ENCODE peak calls at places on chromosome 4, in four cellular contexts. R, N, F and X are unnamed samples.

GRCh38 chr4:153393397-153393796 is 48.9 kb downstream of the MND1 start:
- DNase-seq in R (no peak), N (no peak), F (no peak), X (no peak)

GRCh38 chr4:5784960-5785611 is 74.1 kb downstream of the EVC start:
- DNase-seq in R (no peak), N (no peak), F (no peak), X (no peak)

GRCh38 chr4:101081695-101082369 is 265.5 kb downstream of the PPP3CA start:
- DNase-seq in R (no peak), N (no peak), F (no peak), X (no peak)

GRCh38 chr4:141646969-141647368 is 10.6 kb downstream of the IL15 start:
- DNase-seq in R (no peak), N (no peak), F (no peak), X (no peak)

GRCh38 chr4:80154547-80154933 is 42.8 kb upstream of the PRDM8 start:
- DNase-seq in R (no peak), N (no peak), F (no peak), X (peak; percentile 46)

GRCh38 chr4:158121203-158121586 is 51.6 kb downstream of the GASK1B start:
- DNase-seq in R (no peak), N (peak; percentile 27), F (no peak), X (no peak)

GRCh38 chr4:7699040-7699439 is 240.6 kb downstream of the AFAP1 start:
- DNase-seq in R (no peak), N (no peak), F (no peak), X (peak; percentile 54)

GRCh38 chr4:108172780-108173598 is 4.3 kb upstream of the LEF1 start:
- DNase-seq in R (no peak), N (peak; percentile 41), F (no peak), X (peak; percentile 83)

GRCh38 chr4:6460876-6461275 is 11.5 kb downstream of the PPP2R2C start:
- DNase-seq in R (no peak), N (no peak), F (no peak), X (no peak)

GRCh38 chr4:55879224-55879623 is 25.8 kb downstream of the EXOC1 start:
- DNase-seq in R (no peak), N (no peak), F (no peak), X (no peak)

GRCh38 chr4:189202869-189203271 is 737.8 kb upstream of the FRG1 start:
- DNase-seq in R (no peak), N (no peak), F (no peak), X (no peak)

GRCh38 chr4:166274775-166275174 is 401.7 kb downstream of the TLL1 start:
- DNase-seq in R (no peak), N (no peak), F (no peak), X (no peak)
- H2AFZ ChIP-seq in R (no peak overlapping the region), N (no peak overlapping the region), F (peak overlapping the region; percentile 40), X (peak overlapping the region; percentile 67)

GRCh38 chr4:57764840-57765239 is 654.7 kb upstream of the IGFBP7 start:
- DNase-seq in R (no peak), N (no peak), F (no peak), X (no peak)
- TF ChIP-seq TCF12 in R (no peak), N (no peak), F (no peak), X (no peak)

GRCh38 chr4:171007618-171008390 is 805.4 kb upstream of the GALNTL6 start:
- DNase-seq in R (no peak), N (no peak), F (no peak), X (no peak)
- H2AFZ ChIP-seq in R (no peak overlapping the region), N (no peak overlapping the region), F (no peak overlapping the region), X (no peak overlapping the region)

GRCh38 chr4:175246941-175247340 is 328.8 kb downstream of the ADAM29 start:
- DNase-seq in R (no peak), N (no peak), F (no peak), X (no peak)

GRCh38 chr4:175253184-175253902 is 335.2 kb downstream of the ADAM29 start:
- DNase-seq in R (no peak), N (no peak), F (no peak), X (no peak)

DNA sequence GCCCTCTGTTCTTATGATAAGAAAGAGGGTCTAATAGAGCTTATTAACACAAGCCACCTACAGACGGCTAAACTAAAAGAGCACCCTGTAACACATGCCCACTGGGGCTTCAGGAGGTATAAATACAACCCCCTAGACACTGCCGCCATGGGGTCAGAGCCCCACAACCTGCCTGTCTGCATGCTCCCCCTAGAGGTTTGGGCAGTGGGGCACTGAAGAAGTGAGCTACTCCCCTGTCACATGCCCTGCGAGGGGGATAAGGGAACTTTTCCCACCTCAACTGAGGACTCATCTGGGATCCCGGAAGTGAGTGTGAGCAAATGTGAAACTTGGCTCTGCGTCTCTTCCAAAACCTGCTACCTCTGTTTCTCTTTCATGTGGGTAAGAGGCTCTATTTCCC is 334.5 kb downstream of the ADAM29 start:
- DNase-seq in R (no peak), N (no peak), F (no peak), X (no peak)
- TF ChIP-seq TCF12 in R (no peak), N (no peak), F (no peak), X (no peak)

GRCh38 chr4:162162672-162163071 is 1.1 kb downstream of the FSTL5 start:
- DNase-seq in R (no peak), N (no peak), F (no peak), X (no peak)

GRCh38 chr4:162164881-162165528 is 1.2 kb upstream of the FSTL5 start:
- DNase-seq in R (no peak), N (no peak), F (no peak), X (no peak)

GRCh38 chr4:162163892-162164759 is at the start of gene FSTL5:
- DNase-seq in R (no peak), N (peak; percentile 16), F (peak; percentile 94), X (peak; percentile 81)
- H2AFZ ChIP-seq in R (peak within 1 kb of the TSS; percentile 17), N (no peak within 1 kb of the TSS), F (peak within 1 kb of the TSS; percentile 99), X (peak within 1 kb of the TSS; percentile 77)

GRCh38 chr4:167219090-167219489 is 15.2 kb downstream of the SPOCK3 start:
- DNase-seq in R (no peak), N (no peak), F (no peak), X (no peak)
- TF ChIP-seq TCF12 in R (no peak), N (no peak), F (no peak), X (no peak)

DNA sequence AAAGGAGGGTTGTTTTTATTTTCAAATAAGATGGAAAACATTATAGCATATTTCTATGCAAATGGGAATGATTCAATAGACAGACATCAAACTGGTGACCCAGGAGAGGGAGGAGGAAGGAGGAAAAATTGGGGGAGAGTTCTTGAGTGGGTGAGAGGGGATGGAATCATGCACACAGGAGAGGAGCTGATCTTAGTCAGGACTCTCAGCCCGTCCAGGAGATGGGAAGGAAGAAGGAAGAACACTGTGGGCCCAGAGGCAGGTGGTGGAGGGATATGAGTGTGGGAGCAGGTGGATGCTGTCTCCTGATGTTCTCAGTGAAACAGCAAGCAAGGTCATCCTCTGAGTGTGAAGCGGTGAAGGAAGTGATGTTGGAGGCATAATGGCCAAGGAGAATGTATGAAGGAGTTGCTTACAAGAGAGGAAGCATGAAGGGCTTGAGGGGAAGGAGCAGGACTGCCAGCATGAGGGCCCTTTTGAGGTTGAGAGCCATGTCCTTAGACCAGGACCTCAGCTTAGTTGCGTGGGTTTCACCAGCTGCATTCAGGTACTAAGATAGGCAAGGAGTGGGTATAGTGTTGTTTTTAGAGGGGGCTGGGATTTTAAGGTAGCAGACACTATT is 161.7 kb upstream of the NAP1L5 start:
- DNase-seq in R (no peak), N (no peak), F (no peak), X (no peak)
- H2AFZ ChIP-seq in R (no peak overlapping the region), N (no peak overlapping the region), F (no peak overlapping the region), X (no peak overlapping the region)

DNA sequence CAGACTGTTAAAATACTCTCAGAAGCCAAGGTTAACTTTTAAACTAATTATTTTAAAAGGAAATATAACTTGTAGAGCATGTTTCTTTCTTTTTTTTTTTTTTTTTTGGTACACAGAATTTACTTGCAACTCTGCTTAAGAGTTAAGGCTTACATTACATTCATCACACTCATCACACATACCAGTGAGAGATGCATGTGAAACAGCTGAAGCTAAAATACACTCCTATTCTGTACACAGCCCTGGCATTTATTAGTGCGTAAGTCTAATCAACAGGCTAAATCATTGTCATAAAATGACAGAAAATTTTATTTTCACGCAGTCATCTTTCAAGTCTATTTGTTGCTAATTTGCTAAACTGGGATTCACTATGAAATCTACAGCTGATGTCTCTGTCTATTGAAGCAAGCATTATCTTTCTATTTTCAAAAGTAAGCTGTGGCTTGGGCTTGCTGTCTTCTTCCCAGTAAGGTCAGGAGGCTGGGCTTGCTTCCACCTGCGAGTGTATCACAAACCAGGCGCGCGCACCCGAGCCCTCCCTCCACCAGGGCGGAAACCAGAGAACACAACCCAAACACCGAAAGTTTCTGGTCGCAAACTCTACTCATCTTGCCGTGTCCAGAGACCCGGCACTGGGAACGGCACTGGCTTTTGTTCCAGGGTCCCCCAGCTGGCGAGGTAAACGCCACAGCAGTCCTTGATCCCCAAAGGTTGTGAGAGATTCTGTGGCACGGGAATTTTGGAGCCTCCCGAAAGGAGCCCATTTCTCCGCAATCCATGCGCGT is 3.9 kb downstream of the MAML3 start:
- DNase-seq in R (no peak), N (no peak), F (no peak), X (peak; percentile 55)
- TF ChIP-seq TCF12 in R (no peak), N (no peak), F (no peak), X (no peak)